ENCODE peak calls at places on chromosomes 6 and 20, in nine cellular contexts. O, D, A, W, I, S, F, P and M are unnamed samples.

GRCh38 chr20:17225891-17226409 is 890 bp upstream of the PCSK2 start:
- DNase-seq in O (no peak), D (peak; percentile 72), A (no peak), W (no peak), I (no peak), S (no peak), F (no peak), P (no peak), M (peak; percentile 61)

GRCh38 chr6:45411959-45412358 is 34.2 kb upstream of the SUPT3H start:
- DNase-seq in O (no peak), D (no peak), A (no peak), W (no peak), I (no peak), S (no peak), F (no peak), P (no peak), M (no peak)

GRCh38 chr6:100372326-100372725 is 92.4 kb downstream of the SIM1 start:
- DNase-seq in O (no peak), D (no peak), A (no peak), W (no peak), I (no peak), S (no peak), F (no peak), P (no peak), M (no peak)

GRCh38 chr6:72621243-72622093 is at the start of gene KCNQ5:
- DNase-seq in O (no peak), D (peak; percentile 85), A (peak; percentile 37), W (no peak), I (no peak), S (no peak), F (no peak), P (peak; percentile 24), M (no peak)

GRCh38 chr6:167565884-167566491 is 241.1 kb downstream of the TTLL2 start:
- DNase-seq in O (peak; percentile 51), D (peak; percentile 84), A (peak; percentile 38), W (no peak), I (peak; percentile 57), S (peak; percentile 52), F (no peak), P (no peak), M (peak; percentile 64)

GRCh38 chr20:237479-237878 is 10.4 kb downstream of the DEFB129 start:
- DNase-seq in O (no peak), D (no peak), A (no peak), W (no peak), I (no peak), S (no peak), F (no peak), P (no peak), M (no peak)

GRCh38 chr6:116536216-116536621 is 9.3 kb downstream of the TRAPPC3L start:
- DNase-seq in O (no peak), D (no peak), A (no peak), W (no peak), I (no peak), S (no peak), F (no peak), P (peak; percentile 11), M (no peak)

GRCh38 chr6:34150766-34151165 is 4.9 kb upstream of the GRM4 start:
- DNase-seq in O (no peak), D (peak; percentile 40), A (no peak), W (no peak), I (no peak), S (no peak), F (no peak), P (no peak), M (peak; percentile 51)

GRCh38 chr20:48283470-48284110 is 498.3 kb upstream of the SULF2 start:
- DNase-seq in O (peak; percentile 44), D (no peak), A (peak; percentile 24), W (no peak), I (peak; percentile 43), S (peak; percentile 59), F (no peak), P (no peak), M (no peak)

GRCh38 chr6:105511639-105512038 is 108.8 kb upstream of the PREP start:
- DNase-seq in O (no peak), D (no peak), A (no peak), W (no peak), I (no peak), S (no peak), F (no peak), P (no peak), M (no peak)

GRCh38 chr6:162078126-162078525 is 649.4 kb downstream of the PRKN start:
- DNase-seq in O (no peak), D (no peak), A (no peak), W (no peak), I (no peak), S (no peak), F (no peak), P (no peak), M (no peak)

GRCh38 chr6:12356983-12357972 is 67.1 kb downstream of the EDN1 start:
- DNase-seq in O (no peak), D (no peak), A (no peak), W (no peak), I (no peak), S (no peak), F (no peak), P (no peak), M (no peak)

GRCh38 chr6:4543596-4543995 is 232.6 kb upstream of the CDYL start:
- DNase-seq in O (no peak), D (no peak), A (no peak), W (no peak), I (no peak), S (no peak), F (no peak), P (no peak), M (no peak)

GRCh38 chr6:43331876-43332275 is 23.2 kb upstream of the CRIP3 start:
- DNase-seq in O (no peak), D (no peak), A (no peak), W (no peak), I (no peak), S (no peak), F (no peak), P (no peak), M (no peak)

GRCh38 chr6:39416728-39417127 is 94.2 kb upstream of the KCNK16 start:
- DNase-seq in O (no peak), D (no peak), A (peak; percentile 46), W (no peak), I (no peak), S (no peak), F (no peak), P (peak; percentile 6), M (no peak)

GRCh38 chr20:51067792-51068191 is 44.9 kb upstream of the KCNG1 start:
- DNase-seq in O (no peak), D (no peak), A (no peak), W (no peak), I (no peak), S (no peak), F (no peak), P (no peak), M (no peak)

GRCh38 chr6:140576004-140576555 is 1201.6 kb upstream of the CITED2 start:
- DNase-seq in O (no peak), D (no peak), A (no peak), W (no peak), I (no peak), S (no peak), F (no peak), P (no peak), M (no peak)

GRCh38 chr20:56665806-56666205 is 36.7 kb downstream of the TFAP2C start:
- DNase-seq in O (no peak), D (no peak), A (no peak), W (no peak), I (no peak), S (no peak), F (no peak), P (no peak), M (no peak)

GRCh38 chr6:31836036-31836675 is 8.6 kb downstream of the HSPA1B start:
- DNase-seq in O (no peak), D (peak; percentile 56), A (no peak), W (no peak), I (no peak), S (no peak), F (no peak), P (no peak), M (no peak)
- TF ChIP-seq POLR2A in O (no peak), D (no peak), A (no peak), W (no peak), I (no peak), S (no peak), F (no peak), P (no peak), M (no peak)

DNA sequence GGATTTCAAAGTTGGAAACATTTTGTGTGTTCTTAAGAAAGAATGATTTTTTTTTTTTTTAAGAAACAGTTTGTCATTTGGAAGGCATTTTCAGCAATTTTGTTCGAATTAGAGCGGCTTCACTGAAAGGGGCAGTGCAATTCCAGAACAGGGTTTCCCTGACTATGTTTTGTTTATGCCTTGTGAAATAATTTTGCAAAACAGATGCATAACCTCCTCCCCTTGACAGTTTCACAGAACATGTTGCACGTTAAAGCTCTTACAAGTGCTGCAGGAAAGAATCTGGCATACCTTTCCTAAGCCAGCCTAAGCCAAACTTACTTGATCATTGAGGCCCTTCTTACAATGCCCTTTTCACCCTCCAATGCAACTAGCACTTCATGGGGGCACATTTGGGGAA is 216.0 kb upstream of the SSTR4 start:
- DNase-seq in O (no peak), D (no peak), A (no peak), W (no peak), I (no peak), S (no peak), F (no peak), P (no peak), M (no peak)
- H3K27ac ChIP-seq in O (no peak overlapping the region), D (no peak overlapping the region), A (no peak overlapping the region), W (no peak overlapping the region), I (no peak overlapping the region), S (no peak overlapping the region), F (no peak overlapping the region), P (peak overlapping the region; percentile 0), M (no peak overlapping the region)

DNA sequence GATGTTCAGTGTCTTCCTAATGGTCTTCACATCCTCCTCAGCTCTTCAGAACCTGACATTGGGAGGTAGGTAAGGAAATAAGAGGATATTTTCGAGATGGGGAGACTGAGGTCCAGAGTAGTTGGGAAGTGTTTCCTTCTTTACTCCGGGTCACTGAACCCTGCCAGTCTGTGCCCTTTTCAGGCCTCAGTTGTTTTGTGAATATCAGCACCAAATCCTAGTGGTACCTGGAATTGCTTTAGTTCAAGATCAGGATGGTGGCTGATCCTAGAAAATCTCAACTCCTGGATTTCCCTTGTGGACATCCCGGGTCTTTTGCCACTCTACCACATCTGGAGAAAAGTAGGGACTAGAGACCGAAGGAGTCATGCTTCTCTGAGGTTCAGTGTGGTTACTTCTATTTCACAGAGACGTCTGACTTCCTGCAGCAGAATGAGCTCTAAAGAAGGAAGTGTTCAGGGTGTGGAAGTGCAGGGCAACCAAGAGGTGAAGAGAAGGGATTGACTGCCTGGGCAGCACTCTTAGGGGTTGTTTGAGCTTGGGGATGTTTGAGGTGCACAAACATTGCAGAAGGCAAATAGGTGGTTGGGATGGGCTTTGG is 995 bp downstream of the STK4 start:
- DNase-seq in O (no peak), D (no peak), A (no peak), W (no peak), I (no peak), S (no peak), F (no peak), P (no peak), M (no peak)
- TF ChIP-seq POLR2A in O (no peak), D (peak; percentile 52), A (no peak), W (no peak), I (no peak), S (peak; percentile 48), F (no peak), P (no peak), M (no peak)

DNA sequence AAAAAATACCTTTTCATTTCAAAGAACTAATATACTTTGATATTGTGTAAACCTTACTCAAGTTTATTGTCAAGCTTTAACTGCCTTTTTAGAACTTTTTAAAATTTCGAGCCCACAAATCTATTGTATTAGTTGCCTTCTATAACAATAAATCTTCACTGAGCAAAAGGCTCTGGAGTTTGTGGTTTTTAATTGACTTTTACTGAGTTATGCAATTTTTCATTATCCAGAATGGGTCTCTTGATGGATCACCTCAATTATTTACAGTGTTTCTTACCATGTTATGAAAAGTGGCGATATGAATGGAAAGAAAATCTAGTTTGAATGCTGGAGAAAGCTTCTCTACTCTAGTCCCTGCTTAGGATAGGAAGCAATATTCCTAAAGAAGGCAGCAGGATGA is 4.9 kb downstream of the ID4 start:
- DNase-seq in O (no peak), D (no peak), A (no peak), W (no peak), I (no peak), S (no peak), F (no peak), P (no peak), M (no peak)
- H3K27ac ChIP-seq in O (no peak overlapping the region), D (peak overlapping the region; percentile 34), A (no peak overlapping the region), W (peak overlapping the region; percentile 93), I (peak overlapping the region; percentile 97), S (no peak overlapping the region), F (no peak overlapping the region), P (no peak overlapping the region), M (no peak overlapping the region)